ENCODE peak calls at places on chromosomes 7 and 10, in seven cellular contexts. F is AG09309, B is vagina, A is HFF-Myc, S is kidney, Z is heart right ventricle, J is psoas muscle. V is an unnamed sample.

GRCh38 chr7:37455081-37455480 is 6.4 kb upstream of the ELMO1 start:
- DNase-seq in F (no peak), J (no peak), A (no peak), Z (no peak), S (no peak), B (no peak), V (no peak)

GRCh38 chr10:16314259-16314658 is 122.6 kb upstream of the PTER start:
- DNase-seq in J (no peak), B (no peak), S (no peak), A (no peak), F (no peak), Z (no peak), V (no peak)

GRCh38 chr10:77386833-77387232 is 250.8 kb downstream of the KCNMA1 start:
- DNase-seq in B (no peak), S (no peak), F (peak; percentile 16), Z (no peak), J (no peak), A (no peak), V (no peak)

GRCh38 chr7:128362670-128363069 is 1.2 kb upstream of the PRRT4 start:
- DNase-seq in S (no peak), B (no peak), A (no peak), F (no peak), J (no peak), Z (no peak), V (no peak)

GRCh38 chr10:122301055-122301810 is 30.1 kb downstream of the BTBD16 start:
- DNase-seq in S (no peak), J (no peak), F (peak; percentile 88), B (peak; percentile 83), Z (no peak), A (no peak), V (peak; percentile 87)

GRCh38 chr7:159057647-159058046 is 87.0 kb downstream of the VIPR2 start:
- DNase-seq in B (no peak), Z (no peak), S (no peak), J (no peak), A (no peak), F (no peak), V (no peak)

GRCh38 chr10:19999440-19999839 is 183.2 kb downstream of the PLXDC2 start:
- DNase-seq in A (no peak), J (no peak), Z (no peak), F (no peak), S (no peak), B (no peak), V (no peak)

GRCh38 chr7:52659178-52659577 is 376.3 kb upstream of the POM121L12 start:
- DNase-seq in F (no peak), Z (no peak), A (no peak), S (no peak), J (no peak), B (no peak), V (no peak)

GRCh38 chr7:114860196-114860595 is 61.7 kb upstream of the MDFIC start:
- DNase-seq in S (no peak), A (no peak), J (no peak), F (no peak), B (no peak), Z (no peak), V (no peak)

GRCh38 chr10:26468691-26469090 is 30.6 kb downstream of the APBB1IP start:
- DNase-seq in Z (no peak), B (no peak), J (no peak), F (no peak), A (no peak), S (no peak), V (no peak)

GRCh38 chr7:19464751-19465150 is 244.1 kb downstream of the POLR1F start:
- DNase-seq in B (no peak), F (no peak), Z (no peak), J (no peak), S (no peak), A (no peak), V (no peak)

GRCh38 chr7:158446281-158446680 is 141.3 kb downstream of the PTPRN2 start:
- DNase-seq in B (no peak), Z (no peak), F (no peak), J (no peak), S (peak; percentile 47), A (no peak), V (no peak)

GRCh38 chr10:114499630-114500190 is 95.4 kb upstream of the AFAP1L2 start:
- DNase-seq in F (no peak), A (no peak), S (no peak), B (no peak), Z (no peak), J (no peak), V (no peak)

GRCh38 chr10:21926358-21926890 is 77.1 kb downstream of the DNAJC1 start:
- DNase-seq in Z (no peak), J (no peak), S (no peak), A (no peak), B (no peak), F (no peak), V (no peak)

GRCh38 chr7:151598045-151598444 is 78.3 kb upstream of the RHEB start:
- DNase-seq in S (no peak), A (no peak), Z (no peak), J (no peak), B (peak; percentile 13), F (peak; percentile 39), V (no peak)

GRCh38 chr7:36154255-36155212 is 1.5 kb downstream of the EEPD1 start:
- DNase-seq in Z (peak; percentile 26), J (peak; percentile 71), S (peak; percentile 79), A (no peak), F (no peak), B (no peak), V (no peak)

GRCh38 chr7:84277628-84278224 is 83.1 kb upstream of the SEMA3A start:
- DNase-seq in Z (no peak), B (no peak), A (no peak), J (no peak), F (no peak), S (no peak), V (no peak)

GRCh38 chr10:119120875-119121274 is 17.0 kb downstream of the DENND10 start:
- DNase-seq in S (no peak), B (no peak), Z (no peak), J (no peak), F (no peak), A (no peak), V (no peak)

GRCh38 chr7:64951250-64951848 is 39.5 kb downstream of the ZNF117 start:
- DNase-seq in A (peak; percentile 31), S (no peak), Z (no peak), B (no peak), F (peak; percentile 17), J (no peak), V (no peak)

GRCh38 chr7:102313997-102314780 is 27.5 kb downstream of the SH2B2 start:
- DNase-seq in B (no peak), S (no peak), Z (no peak), A (no peak), J (no peak), F (no peak), V (no peak)

GRCh38 chr10:103543617-103544525 is 50.4 kb downstream of the NEURL1 start:
- DNase-seq in B (peak; percentile 83), F (no peak), Z (no peak), A (no peak), J (no peak), S (no peak), V (no peak)

GRCh38 chr10:33861833-33862232 is 527.4 kb upstream of the NRP1 start:
- DNase-seq in J (no peak), S (no peak), A (no peak), F (no peak), Z (no peak), B (no peak), V (no peak)

GRCh38 chr7:82468435-82468834 is 24.9 kb upstream of the CACNA2D1 start:
- DNase-seq in B (no peak), A (no peak), F (no peak), Z (no peak), J (no peak), S (no peak), V (no peak)

DNA sequence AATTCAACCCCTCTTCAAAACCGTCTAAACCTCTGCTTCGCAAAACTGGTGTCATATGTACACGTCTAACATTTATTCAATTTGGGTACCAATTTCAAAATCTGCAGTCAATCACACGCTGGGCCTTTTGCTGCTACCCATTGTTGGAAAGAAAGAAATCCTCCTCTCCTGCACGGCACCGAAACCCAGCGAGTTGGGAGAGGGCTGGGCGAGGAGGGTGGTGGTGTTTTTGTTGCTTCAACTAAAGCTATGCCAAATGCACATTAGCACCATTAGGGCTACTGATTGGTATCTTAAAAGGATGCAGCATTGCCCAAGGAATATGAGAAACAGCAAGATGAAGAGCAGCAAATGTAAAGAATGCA is 7.8 kb downstream of the EBF3 start:
- DNase-seq in B (no peak), S (no peak), F (no peak), A (no peak), Z (no peak), J (no peak), V (no peak)
- TF ChIP-seq CTCF in B (no peak), S (no peak), F (no peak), A (no peak), Z (no peak), J (no peak), V (no peak)

GRCh38 chr10:23980054-23980453 is 228.9 kb upstream of the KIAA1217 start:
- DNase-seq in Z (no peak), A (no peak), J (no peak), S (no peak), F (no peak), B (no peak), V (no peak)

GRCh38 chr10:23976285-23976684 is 232.7 kb upstream of the KIAA1217 start:
- DNase-seq in A (no peak), B (no peak), S (no peak), J (no peak), Z (no peak), F (no peak), V (no peak)

DNA sequence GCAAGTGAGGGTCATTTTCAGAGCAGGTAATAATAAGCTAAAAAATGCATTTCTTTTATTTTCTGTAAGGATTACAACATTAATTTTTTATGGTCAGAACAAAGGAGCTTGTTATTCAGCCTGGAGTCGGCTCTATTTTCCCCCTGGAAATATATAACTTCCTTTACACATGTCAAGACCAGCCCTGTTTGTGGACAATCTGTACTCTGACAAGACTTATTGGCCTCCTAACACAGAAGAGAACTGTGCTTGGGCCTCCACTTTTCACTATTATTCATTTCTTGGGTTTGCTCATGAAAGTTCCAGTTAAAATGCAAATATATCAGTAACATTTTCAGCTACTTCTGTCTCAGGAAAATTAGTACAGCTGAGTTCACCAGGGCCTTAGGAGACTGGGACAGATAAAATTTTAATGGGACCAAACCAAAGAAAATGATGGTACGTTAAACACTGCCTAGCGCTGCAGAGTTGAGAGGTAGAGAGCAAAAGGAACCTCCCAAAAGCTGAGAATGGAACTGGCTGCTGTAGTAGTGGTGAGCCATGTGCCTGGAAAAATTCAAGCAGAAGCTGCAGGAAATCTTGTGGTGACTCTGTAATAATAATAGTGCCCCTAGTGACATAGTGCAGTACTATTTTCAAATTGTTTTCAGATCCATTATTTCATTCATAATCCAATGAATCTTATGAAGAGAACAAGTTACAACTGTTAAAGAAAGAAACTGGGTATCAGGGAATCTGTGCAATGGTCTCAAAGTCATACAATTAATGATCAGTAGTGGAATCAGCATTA is 227.2 kb upstream of the KIAA1217 start:
- DNase-seq in J (no peak), B (no peak), S (no peak), A (no peak), Z (no peak), F (no peak), V (no peak)
- TF ChIP-seq CTCF in J (no peak), B (no peak), S (no peak), A (no peak), Z (no peak), F (no peak), V (peak; percentile 22)

GRCh38 chr10:63887600-63888396 is 366.6 kb downstream of the REEP3 start:
- DNase-seq in S (no peak), J (no peak), B (no peak), A (no peak), Z (no peak), F (no peak), V (no peak)
- TF ChIP-seq CTCF in S (no peak), J (no peak), B (no peak), A (no peak), Z (no peak), F (no peak), V (no peak)

GRCh38 chr10:23523251-23523650 is 84.4 kb downstream of the OTUD1 start:
- DNase-seq in B (no peak), J (no peak), S (no peak), Z (no peak), A (no peak), F (no peak), V (no peak)
- TF ChIP-seq CTCF in B (no peak), J (no peak), S (no peak), Z (no peak), A (no peak), F (no peak), V (peak; percentile 21)